ENCODE peak calls at places on chromosomes 5 and 9, in eight cellular contexts. S is transverse colon, O is stomach, F is tibial nerve, Z is A549, Q is HepG2, N is ovary, R is SK-N-SH. U is an unnamed sample.

GRCh38 chr5:107893642-107894041 is 222.9 kb upstream of the EFNA5 start:
- DNase-seq in S (no peak), O (no peak), F (peak; percentile 54), Z (no peak), Q (no peak), N (no peak), R (no peak), U (no peak)

GRCh38 chr5:133611357-133612020 is 852 bp downstream of the FSTL4 start:
- DNase-seq in S (no peak), O (no peak), F (no peak), Z (no peak), Q (no peak), N (no peak), R (peak; percentile 73), U (peak; percentile 66)

GRCh38 chr5:135887881-135888614 is 7.6 kb downstream of the IL9 start:
- DNase-seq in S (no peak), O (no peak), F (no peak), Z (peak; percentile 40), Q (peak; percentile 54), N (no peak), R (no peak), U (no peak)

GRCh38 chr9:74404620-74405019 is 92.5 kb upstream of the RORB start:
- DNase-seq in S (no peak), O (no peak), F (no peak), Z (no peak), Q (no peak), N (no peak), R (no peak), U (no peak)

GRCh38 chr9:89817186-89817960 is 212.6 kb downstream of the GADD45G start:
- DNase-seq in S (no peak), O (no peak), F (no peak), Z (no peak), Q (no peak), N (peak; percentile 85), R (no peak), U (no peak)

GRCh38 chr5:155871623-155872022 is 455.3 kb upstream of the SGCD start:
- DNase-seq in S (no peak), O (no peak), F (no peak), Z (no peak), Q (no peak), N (no peak), R (no peak), U (no peak)

GRCh38 chr5:142012186-142012785 is 541 bp downstream of the GNPDA1 start:
- DNase-seq in S (peak; percentile 67), O (peak; percentile 43), F (peak; percentile 51), Z (peak; percentile 71), Q (peak; percentile 9), N (peak; percentile 51), R (peak; percentile 71), U (peak; percentile 89)

GRCh38 chr9:121399883-121400607 is 30.0 kb upstream of the STOM start:
- DNase-seq in S (no peak), O (no peak), F (peak; percentile 28), Z (peak; percentile 80), Q (peak; percentile 69), N (no peak), R (peak; percentile 37), U (no peak)

GRCh38 chr9:84403288-84403687 is 62.7 kb upstream of the SLC28A3 start:
- DNase-seq in S (no peak), O (no peak), F (no peak), Z (no peak), Q (no peak), N (no peak), R (no peak), U (no peak)

GRCh38 chr5:112930082-112930344 is 8.0 kb upstream of the REEP5 start:
- DNase-seq in S (no peak), O (no peak), F (no peak), Z (no peak), Q (no peak), N (no peak), R (no peak), U (peak; percentile 10)

GRCh38 chr9:79023134-79023577 is 548.6 kb upstream of the TLE4 start:
- DNase-seq in S (no peak), O (no peak), F (no peak), Z (peak; percentile 62), Q (no peak), N (no peak), R (no peak), U (no peak)

GRCh38 chr9:137244486-137245449 is 3.7 kb downstream of the TUBB4B start:
- DNase-seq in S (no peak), O (no peak), F (no peak), Z (no peak), Q (no peak), N (no peak), R (no peak), U (no peak)

GRCh38 chr9:91750343-91750742 is 199.7 kb downstream of the ROR2 start:
- DNase-seq in S (no peak), O (no peak), F (no peak), Z (no peak), Q (no peak), N (no peak), R (peak; percentile 58), U (no peak)

DNA sequence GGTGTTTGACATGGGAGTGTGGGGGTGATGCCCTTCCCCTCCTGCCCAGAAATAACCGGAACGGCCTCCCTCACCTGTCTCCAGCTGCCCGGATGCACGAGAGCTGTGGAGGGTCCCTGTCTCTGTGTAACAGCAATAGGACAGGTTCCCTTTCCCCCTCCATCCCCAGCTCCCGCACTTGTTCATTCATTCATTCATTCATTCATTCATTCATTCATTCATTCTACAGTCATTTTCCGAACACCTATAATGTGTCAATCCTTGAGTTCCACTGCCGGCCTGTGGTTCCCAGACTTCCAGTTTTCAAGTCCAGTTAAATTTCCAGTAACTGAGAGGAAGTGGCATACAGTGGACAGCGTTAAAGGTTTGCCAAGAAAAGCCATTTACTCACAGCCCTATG is 7.3 kb downstream of the PRRX2 start:
- DNase-seq in S (no peak), O (no peak), F (no peak), Z (no peak), Q (no peak), N (no peak), R (no peak), U (no peak)
- TF ChIP-seq EP300 in S (no peak), O (no peak), F (no peak), Z (no peak), Q (no peak), N (no peak), R (no peak), U (no peak)

DNA sequence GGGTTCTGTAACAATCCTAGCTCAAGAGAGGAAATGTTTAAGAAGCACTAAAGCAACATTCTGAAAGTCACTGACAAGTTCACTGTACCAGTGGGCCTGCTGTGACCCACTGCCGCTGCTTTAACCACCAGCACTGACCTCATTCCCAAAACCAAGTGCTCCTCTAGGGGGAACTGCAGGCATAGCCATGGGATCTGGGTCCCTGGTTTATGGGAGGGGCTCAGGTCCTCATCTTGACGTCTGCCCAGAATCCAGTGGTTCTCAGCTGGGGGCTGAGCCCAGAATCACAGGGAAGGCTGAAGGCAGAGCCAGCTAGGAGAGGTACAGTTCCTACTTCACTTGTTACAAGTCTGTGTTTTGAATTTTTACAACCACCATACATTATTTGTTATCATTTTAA is 36.1 kb upstream of the SLC2A8 start:
- DNase-seq in S (no peak), O (peak; percentile 20), F (no peak), Z (peak; percentile 38), Q (peak; percentile 68), N (no peak), R (peak; percentile 30), U (no peak)
- TF ChIP-seq CTCF in S (no peak), O (no peak), F (peak; percentile 23), Z (peak; percentile 31), Q (peak; percentile 76), N (no peak), R (peak; percentile 37), U (no peak)

DNA sequence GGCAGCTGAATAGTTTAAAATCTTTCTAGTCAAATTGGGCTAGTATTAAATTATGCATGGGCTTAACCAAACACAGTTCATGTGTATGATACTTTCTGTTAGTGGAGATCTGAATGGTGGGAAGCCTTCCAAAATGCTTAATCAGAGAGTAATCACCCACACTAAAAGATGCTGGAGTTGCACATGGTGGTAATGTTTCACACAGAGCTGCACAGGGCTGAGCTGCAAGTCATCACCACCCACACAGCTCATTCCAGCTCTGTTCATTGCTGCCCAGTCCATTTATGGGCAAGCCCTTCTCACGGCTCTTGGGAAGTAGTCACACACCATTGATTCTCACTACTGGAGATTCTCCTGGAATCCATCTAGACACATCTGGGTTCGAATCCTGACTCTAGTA is 351.5 kb upstream of the KCNN2 start:
- DNase-seq in S (no peak), O (no peak), F (no peak), Z (no peak), Q (no peak), N (no peak), R (no peak), U (no peak)
- TF ChIP-seq EP300 in S (no peak), O (no peak), F (no peak), Z (no peak), Q (no peak), N (no peak), R (no peak), U (no peak)

GRCh38 chr5:164475339-164475977 is 970.0 kb downstream of the MAT2B start:
- DNase-seq in S (no peak), O (no peak), F (no peak), Z (peak; percentile 9), Q (peak; percentile 10), N (no peak), R (peak; percentile 25), U (no peak)
- TF ChIP-seq CTCF in S (peak; percentile 17), O (no peak), F (no peak), Z (peak; percentile 38), Q (peak; percentile 39), N (no peak), R (peak; percentile 83), U (peak; percentile 27)

DNA sequence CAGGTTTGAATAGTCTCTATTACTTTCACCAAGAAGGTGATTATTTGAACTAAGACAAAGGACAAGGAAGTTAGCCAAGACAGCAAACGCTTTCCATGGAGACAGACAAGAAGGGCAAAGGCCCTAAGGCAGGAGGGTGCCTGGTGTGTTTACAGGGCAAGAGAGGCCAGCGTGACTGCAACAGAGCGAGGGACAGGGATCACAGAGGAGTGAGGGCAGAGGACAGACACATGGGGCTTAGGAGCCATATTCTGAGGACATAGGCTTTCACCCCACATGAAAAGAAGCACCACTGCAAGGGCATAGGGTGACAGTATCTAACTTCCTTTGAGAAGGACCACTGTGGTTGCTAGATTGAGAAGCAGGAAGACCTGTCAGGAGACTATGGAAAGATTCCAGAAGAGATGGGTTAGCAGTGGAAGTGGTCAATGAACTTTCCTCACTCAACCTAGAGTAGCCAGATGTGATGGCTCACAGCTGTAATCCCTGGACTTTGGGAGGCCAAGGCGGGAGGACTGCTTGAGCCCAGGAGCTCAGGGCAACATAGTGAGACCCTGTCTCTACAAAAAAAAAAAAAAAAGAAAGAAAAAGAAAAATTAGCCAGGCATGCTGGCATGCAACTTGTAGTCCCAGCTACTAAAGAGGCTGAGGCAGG is 5.0 kb upstream of the HAVCR1 start:
- DNase-seq in S (no peak), O (no peak), F (no peak), Z (peak; percentile 33), Q (no peak), N (no peak), R (no peak), U (no peak)
- TF ChIP-seq EP300 in S (no peak), O (no peak), F (no peak), Z (no peak), Q (no peak), N (no peak), R (no peak), U (no peak)

U was measured in esophagus muscularis mucosa.